ENCODE peak calls at places on chromosomes 2 and 18, in nine cellular contexts. J is spleen, H is HCT116, Y is breast epithelium, R is prostate gland, I is GM23338, D is transverse colon, A is HepG2, G is endothelial cell of umbilical vein. L is an unnamed sample.

GRCh38 chr2:23653326-23653725 is 268.3 kb downstream of the KLHL29 start:
- DNase-seq in J (no peak), H (no peak), Y (no peak), R (no peak), I (no peak), D (no peak), A (no peak), G (no peak), L (no peak)

GRCh38 chr2:97995026-97995733 is 568 bp downstream of the TMEM131 start:
- DNase-seq in J (peak; percentile 93), H (no peak), Y (no peak), R (peak; percentile 31), I (peak; percentile 67), D (peak; percentile 56), A (peak; percentile 30), G (peak; percentile 55), L (peak; percentile 69)

GRCh38 chr2:158239271-158239670 is 137.6 kb downstream of the UPP2 start:
- DNase-seq in J (no peak), H (no peak), Y (no peak), R (no peak), I (no peak), D (no peak), A (no peak), G (no peak), L (no peak)

GRCh38 chr2:207240649-207241048 is 74.9 kb upstream of the KLF7 start:
- DNase-seq in J (no peak), H (no peak), Y (no peak), R (no peak), I (no peak), D (no peak), A (no peak), G (no peak), L (no peak)

GRCh38 chr2:223805008-223805407 is 32.4 kb downstream of the AP1S3 start:
- DNase-seq in J (no peak), H (no peak), Y (no peak), R (no peak), I (no peak), D (no peak), A (no peak), G (no peak), L (no peak)

GRCh38 chr18:53864758-53865157 is 359.7 kb downstream of the MBD2 start:
- DNase-seq in J (no peak), H (no peak), Y (no peak), R (no peak), I (peak; percentile 27), D (no peak), A (no peak), G (no peak), L (no peak)

GRCh38 chr18:24987271-24987932 is 364.6 kb downstream of the ZNF521 start:
- DNase-seq in J (no peak), H (no peak), Y (peak; percentile 34), R (peak; percentile 13), I (peak; percentile 51), D (no peak), A (no peak), G (peak; percentile 35), L (peak; percentile 71)

GRCh38 chr2:104140361-104140760 is 713.6 kb upstream of the POU3F3 start:
- DNase-seq in J (no peak), H (no peak), Y (no peak), R (no peak), I (no peak), D (no peak), A (no peak), G (no peak), L (no peak)

GRCh38 chr2:231674587-231675334 is 33.6 kb upstream of the PTMA start:
- DNase-seq in J (peak; percentile 92), H (no peak), Y (no peak), R (peak; percentile 39), I (peak; percentile 97), D (peak; percentile 83), A (peak; percentile 69), G (peak; percentile 52), L (peak; percentile 90)

GRCh38 chr2:22450831-22451230 is 934.1 kb upstream of the KLHL29 start:
- DNase-seq in J (no peak), H (no peak), Y (peak; percentile 22), R (no peak), I (no peak), D (no peak), A (no peak), G (no peak), L (peak; percentile 56)

GRCh38 chr18:13527730-13528129 is 198.6 kb downstream of the FAM210A start:
- DNase-seq in J (no peak), H (no peak), Y (peak; percentile 4), R (no peak), I (no peak), D (no peak), A (no peak), G (no peak), L (peak; percentile 42)

GRCh38 chr2:8096484-8096883 is 585.4 kb upstream of the ID2 start:
- DNase-seq in J (no peak), H (no peak), Y (no peak), R (no peak), I (no peak), D (no peak), A (no peak), G (no peak), L (no peak)

GRCh38 chr2:150127271-150127990 is 360.0 kb downstream of the RND3 start:
- DNase-seq in J (no peak), H (no peak), Y (no peak), R (no peak), I (no peak), D (no peak), A (no peak), G (peak; percentile 37), L (no peak)

DNA sequence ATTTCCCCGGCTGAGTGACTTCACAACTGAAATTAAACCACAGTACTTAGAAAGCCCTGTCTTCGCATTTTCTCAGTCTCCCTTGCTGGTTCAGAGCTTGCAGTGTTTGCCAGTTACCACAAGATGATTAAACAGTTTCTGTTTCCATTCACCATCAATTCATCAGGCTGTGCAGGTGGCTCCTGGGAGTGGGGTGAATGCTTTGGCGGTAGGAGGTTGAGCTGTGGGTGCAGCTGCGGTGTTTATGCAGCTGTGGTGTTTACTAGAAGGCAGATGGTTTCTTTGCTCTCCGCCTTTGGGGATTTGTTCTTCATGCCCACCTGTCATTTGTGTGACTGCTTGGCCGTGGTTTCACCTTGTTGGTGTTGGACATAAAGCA is 16.1 kb downstream of the ACOXL start:
- DNase-seq in J (no peak), H (no peak), Y (no peak), R (no peak), I (no peak), D (peak; percentile 60), A (no peak), G (no peak), L (no peak)
- TF ChIP-seq POLR2AphosphoS5 in J (peak; percentile 63), H (no peak), Y (no peak), R (no peak), I (no peak), D (no peak), A (no peak), G (no peak), L (no peak)

DNA sequence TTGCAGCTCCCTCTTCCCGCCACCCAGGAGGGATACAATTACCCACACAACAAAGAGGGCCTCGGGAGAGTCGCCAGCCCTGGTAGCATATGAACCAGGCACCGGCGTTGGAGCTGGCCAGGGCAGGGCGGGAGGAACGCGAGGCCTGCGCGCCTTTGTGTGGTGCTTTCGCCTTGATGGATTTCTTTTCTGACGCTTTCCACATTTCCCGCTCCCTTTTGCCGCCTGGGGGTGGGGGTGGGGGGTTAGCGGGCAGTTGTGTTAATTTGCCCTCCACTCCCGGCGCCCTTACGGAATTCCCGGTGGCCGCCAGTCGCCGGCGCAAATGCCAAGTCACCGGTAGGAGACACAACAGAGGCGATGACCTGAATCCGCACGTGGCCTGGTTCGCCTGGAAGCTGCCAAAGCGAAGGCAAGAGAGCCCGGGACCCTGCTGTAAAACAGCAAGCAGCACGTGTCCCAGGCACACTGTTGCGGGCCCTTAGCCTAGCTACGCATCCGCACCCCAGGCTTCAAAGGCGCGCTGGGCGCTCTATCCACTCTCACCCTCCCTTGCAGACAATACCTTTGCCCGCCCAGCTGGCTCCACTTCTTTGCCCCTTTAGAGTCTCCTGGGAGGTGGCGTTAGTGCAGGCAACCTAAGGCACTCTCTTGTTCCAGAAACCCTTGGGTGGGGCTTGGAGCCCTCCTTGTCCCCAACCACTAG is 3.4 kb downstream of the GAD1 start:
- DNase-seq in J (peak; percentile 64), H (no peak), Y (no peak), R (no peak), I (peak; percentile 83), D (no peak), A (no peak), G (no peak), L (no peak)
- H3K4me1 ChIP-seq in J (peaks cover 63% of the 10 kb centered on the region), H (peaks cover 3% of the 10 kb centered on the region), Y (peaks cover 22% of the 10 kb centered on the region), R (peaks cover 28% of the 10 kb centered on the region), I (peaks cover 61% of the 10 kb centered on the region), D (peaks cover 41% of the 10 kb centered on the region), A (peaks cover 27% of the 10 kb centered on the region), G (peaks cover 19% of the 10 kb centered on the region), L (peaks cover 82% of the 10 kb centered on the region)

GRCh38 chr2:44742054-44742453 is 199.4 kb upstream of the SIX3 start:
- DNase-seq in J (no peak), H (no peak), Y (no peak), R (no peak), I (no peak), D (no peak), A (peak; percentile 49), G (no peak), L (no peak)

GRCh38 chr2:44741507-44741906 is 200.0 kb upstream of the SIX3 start:
- DNase-seq in J (no peak), H (no peak), Y (no peak), R (no peak), I (no peak), D (no peak), A (peak; percentile 31), G (no peak), L (no peak)

GRCh38 chr2:44743473-44743872 is 198.0 kb upstream of the SIX3 start:
- DNase-seq in J (no peak), H (no peak), Y (no peak), R (no peak), I (no peak), D (no peak), A (no peak), G (no peak), L (no peak)

GRCh38 chr2:44736270-44736942 is 205.1 kb upstream of the SIX3 start:
- DNase-seq in J (no peak), H (no peak), Y (no peak), R (no peak), I (no peak), D (no peak), A (no peak), G (no peak), L (no peak)

GRCh38 chr2:44740678-44741077 is 200.8 kb upstream of the SIX3 start:
- DNase-seq in J (no peak), H (no peak), Y (no peak), R (peak; percentile 54), I (no peak), D (peak; percentile 17), A (no peak), G (no peak), L (no peak)
- TF ChIP-seq POLR2AphosphoS5 in J (no peak), H (no peak), Y (no peak), R (peak; percentile 53), I (no peak), D (no peak), A (no peak), G (no peak), L (no peak)

DNA sequence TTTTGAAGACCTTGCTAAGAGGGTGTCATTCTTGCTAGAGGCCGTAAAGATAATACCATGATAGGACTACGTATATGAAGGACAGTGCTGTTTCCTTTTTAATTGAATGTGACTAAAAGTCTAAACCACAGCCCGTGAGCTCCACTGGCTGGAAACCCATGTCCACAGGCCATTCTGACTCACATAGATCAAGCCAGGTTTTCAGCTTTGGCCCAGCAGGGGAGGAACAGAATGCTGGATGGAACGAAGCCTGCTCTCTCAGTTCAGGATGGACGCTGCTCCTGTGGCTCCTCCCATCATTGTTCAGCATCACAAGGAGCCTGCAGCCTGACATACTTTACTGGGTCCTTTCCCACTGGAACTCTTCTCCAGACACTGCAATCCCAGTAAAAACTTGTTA is 47.6 kb downstream of the ALPK2 start:
- DNase-seq in J (no peak), H (peak; percentile 57), Y (peak; percentile 56), R (no peak), I (peak; percentile 43), D (no peak), A (no peak), G (no peak), L (no peak)
- H3K4me1 ChIP-seq in J (no peaks in the 10 kb centered on the region), H (peaks cover 26% of the 10 kb centered on the region), Y (no peaks in the 10 kb centered on the region), R (no peaks in the 10 kb centered on the region), I (peaks cover 20% of the 10 kb centered on the region), D (no peaks in the 10 kb centered on the region), A (peaks cover 42% of the 10 kb centered on the region), G (no peaks in the 10 kb centered on the region), L (peaks cover 12% of the 10 kb centered on the region)